ENCODE peak calls at places on chromosomes 1 and 21, in six cellular contexts. Y is GM12865, Q is heart right ventricle, U is ovary, P is suprapubic skin, S is fibroblast of mammary gland. V is an unnamed sample.

GRCh38 chr21:25910809-25911208 is 176.0 kb downstream of the GABPA start:
- DNase-seq in Y (no peak), Q (no peak), U (no peak), P (no peak), S (no peak), V (no peak)

GRCh38 chr1:22343456-22344426 is 107.9 kb upstream of the ZBTB40 start:
- DNase-seq in Y (no peak), Q (no peak), U (no peak), P (no peak), S (no peak), V (no peak)

GRCh38 chr21:14773777-14774345 is 227.7 kb upstream of the SAMSN1 start:
- DNase-seq in Y (peak; percentile 68), Q (peak; percentile 11), U (no peak), P (no peak), S (peak; percentile 48), V (peak; percentile 72)

GRCh38 chr1:47181095-47181954 is 8.5 kb downstream of the PDZK1IP1 start:
- DNase-seq in Y (no peak), Q (no peak), U (no peak), P (no peak), S (no peak), V (no peak)

GRCh38 chr1:42845866-42846256 is 552 bp upstream of the ZNF691 start:
- DNase-seq in Y (no peak), Q (no peak), U (no peak), P (no peak), S (no peak), V (no peak)

GRCh38 chr1:96519851-96520281 is 201.7 kb upstream of the PTBP2 start:
- DNase-seq in Y (no peak), Q (no peak), U (no peak), P (no peak), S (peak; percentile 33), V (peak; percentile 50)

GRCh38 chr1:37748563-37748962 is 16.4 kb downstream of the EPHA10 start:
- DNase-seq in Y (no peak), Q (no peak), U (no peak), P (no peak), S (no peak), V (no peak)

GRCh38 chr1:70887936-70888335 is 159.7 kb downstream of the PTGER3 start:
- DNase-seq in Y (no peak), Q (no peak), U (no peak), P (no peak), S (peak; percentile 5), V (no peak)

GRCh38 chr1:152448496-152448895 is 34.4 kb upstream of the CRNN start:
- DNase-seq in Y (no peak), Q (no peak), U (no peak), P (no peak), S (no peak), V (no peak)

GRCh38 chr1:220788146-220788545 is 1.4 kb downstream of the MTARC1 start:
- DNase-seq in Y (no peak), Q (no peak), U (no peak), P (no peak), S (peak; percentile 37), V (peak; percentile 14)

GRCh38 chr1:183987593-183988318 is 49.8 kb downstream of the COLGALT2 start:
- DNase-seq in Y (no peak), Q (no peak), U (no peak), P (no peak), S (no peak), V (peak; percentile 20)

GRCh38 chr1:44637590-44638411 is 36.5 kb downstream of the TMEM53 start:
- DNase-seq in Y (no peak), Q (no peak), U (no peak), P (no peak), S (no peak), V (no peak)

GRCh38 chr1:1616045-1616821 is 933 bp downstream of the MIB2 start:
- DNase-seq in Y (peak; percentile 49), Q (peak; percentile 62), U (no peak), P (no peak), S (peak; percentile 11), V (no peak)

GRCh38 chr1:156921053-156921529 is 659 bp downstream of the LRRC71 start:
- DNase-seq in Y (no peak), Q (no peak), U (no peak), P (no peak), S (no peak), V (no peak)

GRCh38 chr1:156922986-156923564 is 2.6 kb downstream of the LRRC71 start:
- DNase-seq in Y (no peak), Q (no peak), U (no peak), P (no peak), S (no peak), V (no peak)

GRCh38 chr1:156924478-156925153 is 4.2 kb downstream of the LRRC71 start:
- DNase-seq in Y (no peak), Q (no peak), U (no peak), P (no peak), S (no peak), V (no peak)

GRCh38 chr1:156923565-156924477 is 3.4 kb downstream of the LRRC71 start:
- DNase-seq in Y (no peak), Q (no peak), U (peak; percentile 55), P (no peak), S (no peak), V (no peak)

DNA sequence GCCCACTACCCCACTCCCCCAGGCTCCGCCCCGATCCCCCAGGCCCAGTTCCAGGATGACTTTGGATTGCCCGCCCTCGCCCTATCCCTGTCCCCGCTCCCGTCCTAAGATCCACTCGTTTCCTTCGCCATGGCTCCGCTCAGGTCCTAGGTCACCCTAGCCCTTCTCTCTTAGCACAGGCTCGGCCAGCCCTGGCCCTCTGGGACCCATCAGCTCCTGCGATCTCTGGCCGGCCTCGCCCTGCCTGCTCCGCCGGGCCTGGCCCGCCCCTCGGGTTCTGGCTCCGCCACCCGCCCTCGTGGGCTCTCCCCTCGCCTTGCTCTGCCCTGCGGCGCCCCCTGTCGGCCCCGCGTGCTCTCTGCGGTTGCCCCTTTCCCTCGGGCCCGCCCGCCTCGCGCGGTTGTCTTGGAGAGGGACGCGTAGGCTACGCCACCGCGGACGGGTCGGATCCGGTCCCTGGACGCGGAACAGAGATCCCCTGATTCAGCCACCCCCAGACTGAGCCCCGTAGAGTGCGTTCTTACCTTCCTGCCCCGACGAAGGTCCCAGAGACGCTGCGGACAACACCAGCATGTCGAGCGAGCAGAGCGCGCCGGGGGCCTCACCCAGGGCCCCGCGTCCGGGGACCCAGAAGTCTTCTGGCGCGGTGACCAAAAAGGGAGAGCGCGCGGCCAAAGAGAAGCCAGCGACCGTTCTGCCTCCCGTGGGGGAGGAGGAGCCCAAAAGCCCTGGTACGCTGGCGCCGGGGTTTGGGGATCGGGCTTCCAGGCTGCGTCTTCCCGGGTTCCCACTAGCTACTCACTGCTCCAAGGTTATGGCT is at the start of gene LRRC71:
- DNase-seq in Y (peak; percentile 53), Q (peak; percentile 90), U (peak; percentile 85), P (no peak), S (peak; percentile 70), V (peak; percentile 75)
- H3K4me3 ChIP-seq in Y (no peak within 1 kb of the TSS), Q (no peak within 1 kb of the TSS), U (no peak within 1 kb of the TSS), P (peak within 1 kb of the TSS; percentile 25), S (peak within 1 kb of the TSS; percentile 27), V (peak within 1 kb of the TSS; percentile 43)

GRCh38 chr1:195105773-195106172 is 1502.5 kb downstream of the KCNT2 start:
- DNase-seq in Y (no peak), Q (no peak), U (no peak), P (no peak), S (no peak), V (no peak)

GRCh38 chr1:195105281-195105680 is 1503.0 kb downstream of the KCNT2 start:
- DNase-seq in Y (peak; percentile 5), Q (no peak), U (no peak), P (no peak), S (no peak), V (no peak)
- TF ChIP-seq CTCF in Y (peak; percentile 29), Q (no peak), U (no peak), P (no peak), S (no peak), V (no peak)

GRCh38 chr1:179001451-179001850 is 24.2 kb upstream of the FAM20B start:
- DNase-seq in Y (no peak), Q (no peak), U (no peak), P (no peak), S (no peak), V (no peak)

GRCh38 chr1:178999061-178999460 is 26.6 kb upstream of the FAM20B start:
- DNase-seq in Y (no peak), Q (no peak), U (no peak), P (no peak), S (no peak), V (no peak)

GRCh38 chr1:178998295-178998694 is 27.4 kb upstream of the FAM20B start:
- DNase-seq in Y (no peak), Q (no peak), U (no peak), P (no peak), S (no peak), V (no peak)

GRCh38 chr1:179003474-179004066 is 22.1 kb upstream of the FAM20B start:
- DNase-seq in Y (no peak), Q (no peak), U (no peak), P (no peak), S (no peak), V (no peak)

GRCh38 chr1:179002552-179003345 is 22.9 kb upstream of the FAM20B start:
- DNase-seq in Y (peak; percentile 71), Q (peak; percentile 79), U (peak; percentile 92), P (peak; percentile 86), S (peak; percentile 60), V (peak; percentile 75)
- H3K4me3 ChIP-seq in Y (no peak overlapping the region), Q (no peak overlapping the region), U (no peak overlapping the region), P (no peak overlapping the region), S (no peak overlapping the region), V (peak overlapping the region; percentile 30)

DNA sequence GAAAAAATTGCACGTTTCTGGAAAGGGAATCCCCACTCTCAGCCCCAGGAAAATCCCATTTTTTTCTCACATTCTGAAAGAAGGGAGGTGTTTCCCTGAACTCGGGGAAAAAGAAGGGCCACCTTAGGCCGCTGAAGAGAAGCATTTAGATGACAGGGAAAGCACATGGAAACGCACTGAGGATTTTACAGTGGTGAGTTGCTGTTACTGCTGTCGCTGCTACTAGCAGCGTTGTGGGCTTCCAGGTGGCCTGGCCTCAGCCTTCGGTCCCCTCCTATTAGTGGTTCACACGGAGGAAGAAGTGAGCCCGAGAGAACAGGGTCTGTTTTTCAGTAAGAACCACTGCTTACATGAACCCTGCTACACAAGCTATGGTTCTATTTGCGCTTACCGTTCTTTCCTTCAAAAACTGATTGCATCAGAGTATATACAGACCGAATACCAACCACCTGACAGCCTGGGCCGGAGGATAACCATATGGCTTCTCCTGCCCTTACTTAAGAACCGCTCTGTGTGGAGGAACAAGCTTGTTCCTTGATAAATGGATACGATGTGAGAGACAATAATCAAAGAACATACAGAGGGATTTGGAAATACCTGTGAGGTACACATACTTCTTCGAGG is 986 bp upstream of the KCNT2 start:
- DNase-seq in Y (peak; percentile 6), Q (peak; percentile 5), U (peak; percentile 46), P (no peak), S (peak; percentile 14), V (no peak)
- TF ChIP-seq CTCF in Y (no peak), Q (no peak), U (peak; percentile 15), P (no peak), S (no peak), V (peak; percentile 32)

DNA sequence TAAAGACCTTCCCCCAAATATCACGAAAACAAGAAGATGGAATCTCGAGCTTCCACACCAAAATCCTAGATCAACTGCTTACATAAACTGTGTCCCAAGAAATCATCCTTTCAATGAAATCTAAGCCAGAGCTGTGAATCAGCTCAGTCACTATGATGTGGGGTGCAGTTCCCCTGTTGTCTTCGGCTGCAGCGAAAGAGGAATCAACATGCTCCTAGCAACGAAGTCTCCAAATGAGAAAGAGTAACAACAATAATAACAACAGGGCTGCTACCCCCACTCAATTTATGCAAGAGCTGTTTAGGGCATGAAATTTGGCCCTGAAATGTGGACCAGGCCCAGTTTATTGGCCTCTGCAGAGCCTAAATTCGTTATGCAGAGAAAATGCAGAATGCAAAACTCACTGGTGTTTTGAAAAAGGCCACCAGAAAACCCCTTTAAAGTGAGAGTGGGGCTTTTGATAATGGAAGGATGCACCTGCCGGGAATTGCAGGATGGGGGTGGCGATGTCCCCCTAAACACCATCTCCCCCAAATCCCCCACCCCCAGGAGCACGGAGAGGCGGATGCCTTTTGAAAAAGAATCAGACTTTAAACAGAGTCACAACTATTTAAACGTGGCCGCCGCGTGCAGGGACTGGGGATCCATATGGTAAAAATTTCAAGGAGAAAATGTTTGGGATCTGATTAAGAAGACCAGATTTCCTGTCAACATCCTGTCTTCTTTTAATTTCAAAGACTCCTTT is 2.0 kb downstream of the RUNX3 start:
- DNase-seq in Y (no peak), Q (no peak), U (no peak), P (no peak), S (no peak), V (no peak)
- H3K4me3 ChIP-seq in Y (peak overlapping the region; percentile 79), Q (no peak overlapping the region), U (no peak overlapping the region), P (peak overlapping the region; percentile 53), S (no peak overlapping the region), V (no peak overlapping the region)

V was measured in choroid plexus epithelial cell.